ENCODE peak calls at places on chromosomes 2 and 18, in eight cellular contexts. C, L, R, U, I, P, M and Q are unnamed samples.

GRCh38 chr18:64380117-64380516 is 231.2 kb upstream of the LINC00305 start:
- DNase-seq in P (no peak), M (no peak), C (no peak), R (no peak), L (no peak), I (no peak), U (no peak), Q (no peak)

GRCh38 chr2:120765911-120766757 is 30.5 kb downstream of the GLI2 start:
- DNase-seq in M (peak), I (no peak), P (no peak), L (peak), U (peak), C (no peak), R (peak), Q (no peak)

GRCh38 chr2:219023045-219023605 is 18.2 kb downstream of the CFAP65 start:
- DNase-seq in L (no peak), U (no peak), C (no peak), R (no peak), I (no peak), P (no peak), M (no peak), Q (no peak)

GRCh38 chr2:109212836-109213563 is 84.0 kb downstream of the SH3RF3 start:
- DNase-seq in P (no peak), I (no peak), L (no peak), R (peak), C (no peak), U (no peak), M (no peak), Q (no peak)

GRCh38 chr2:218754201-218754600 is 27.7 kb upstream of the CYP27A1 start:
- DNase-seq in M (no peak), U (no peak), R (no peak), C (no peak), L (no peak), P (no peak), I (no peak), Q (no peak)

GRCh38 chr2:237408280-237408679 is 5.7 kb downstream of the COL6A3 start:
- DNase-seq in R (no peak), C (no peak), M (no peak), I (no peak), P (no peak), U (no peak), L (peak), Q (no peak)

GRCh38 chr2:3956892-3957291 is 253.5 kb downstream of the DCDC2C start:
- DNase-seq in L (no peak), P (no peak), U (no peak), M (no peak), C (no peak), R (no peak), I (no peak), Q (no peak)

GRCh38 chr2:151228847-151229497 is 32.7 kb downstream of the RBM43 start:
- DNase-seq in U (no peak), P (no peak), C (no peak), M (no peak), I (no peak), R (no peak), L (peak), Q (peak)

GRCh38 chr18:1929720-1930119 is 641.6 kb downstream of the METTL4 start:
- DNase-seq in C (no peak), U (no peak), I (no peak), M (no peak), R (no peak), P (no peak), L (no peak), Q (no peak)

GRCh38 chr2:83991992-83992391 is 467.1 kb downstream of the SUCLG1 start:
- DNase-seq in L (no peak), M (peak), P (no peak), I (no peak), C (no peak), U (no peak), R (no peak), Q (no peak)

GRCh38 chr2:215693269-215693998 is 257.6 kb upstream of the FN1 start:
- DNase-seq in R (no peak), U (peak), I (no peak), P (no peak), M (peak), L (peak), C (no peak), Q (no peak)

GRCh38 chr2:111102216-111102615 is 18.5 kb upstream of the BCL2L11 start:
- DNase-seq in R (no peak), I (no peak), L (no peak), C (no peak), U (no peak), M (no peak), P (no peak), Q (no peak)

GRCh38 chr18:36724591-36725001 is 104.2 kb downstream of the TPGS2 start:
- DNase-seq in M (no peak), R (no peak), P (no peak), L (peak), U (no peak), I (no peak), C (no peak), Q (no peak)

GRCh38 chr18:47260138-47260923 is 8.9 kb upstream of the SKOR2 start:
- DNase-seq in U (peak), M (no peak), R (no peak), C (no peak), L (peak), I (no peak), P (no peak), Q (no peak)

GRCh38 chr2:188245230-188245629 is 46.4 kb upstream of the GULP1 start:
- DNase-seq in I (no peak), U (no peak), L (no peak), P (no peak), R (no peak), M (no peak), C (no peak), Q (no peak)

GRCh38 chr2:112029164-112029563 is 25.9 kb upstream of the TMEM87B start:
- DNase-seq in C (no peak), I (no peak), M (no peak), P (no peak), U (no peak), L (no peak), R (no peak), Q (no peak)

GRCh38 chr2:238425979-238426567 is 654 bp upstream of the ASB1 start:
- DNase-seq in M (peak), L (peak), I (no peak), C (no peak), P (no peak), U (peak), R (no peak), Q (peak)

GRCh38 chr18:34697233-34697632 is 12.9 kb upstream of the DTNA start:
- DNase-seq in I (no peak), P (no peak), L (no peak), U (no peak), R (no peak), M (no peak), C (no peak), Q (peak)

GRCh38 chr18:59988098-59988706 is 88.4 kb downstream of the PMAIP1 start:
- DNase-seq in R (no peak), C (peak), L (peak), M (peak), U (peak), I (no peak), P (no peak), Q (peak)

GRCh38 chr2:113103958-113104627 is 23.3 kb upstream of the IL1RN start:
- DNase-seq in U (no peak), I (no peak), C (no peak), R (no peak), P (no peak), L (peak), M (no peak), Q (no peak)

GRCh38 chr2:10410001-10410671 is 38.0 kb downstream of the ODC1 start:
- DNase-seq in R (no peak), U (no peak), M (no peak), L (no peak), P (no peak), I (peak), C (no peak), Q (no peak)

GRCh38 chr2:146850746-146851145 is 994.1 kb upstream of the ACVR2A start:
- DNase-seq in C (no peak), M (no peak), U (no peak), R (no peak), L (no peak), P (no peak), I (no peak), Q (no peak)

GRCh38 chr2:132384491-132385186 is 32.0 kb upstream of the GPR39 start:
- DNase-seq in U (no peak), C (no peak), L (peak), R (no peak), M (no peak), P (no peak), I (no peak), Q (no peak)

GRCh38 chr18:39215920-39216319 is 1650.3 kb upstream of the CELF4 start:
- DNase-seq in U (no peak), L (no peak), R (no peak), P (no peak), I (no peak), C (no peak), M (no peak), Q (no peak)

GRCh38 chr2:15177103-15177502 is 384.0 kb downstream of the NBAS start:
- DNase-seq in U (peak), P (peak), L (no peak), M (peak), R (no peak), C (peak), I (no peak), Q (no peak)

GRCh38 chr2:49831698-49832367 is 677.5 kb upstream of the FSHR start:
- DNase-seq in L (no peak), P (no peak), I (no peak), U (no peak), C (no peak), R (no peak), M (peak), Q (no peak)

GRCh38 chr2:227780981-227781630 is 32.5 kb upstream of the CCL20 start:
- DNase-seq in U (no peak), L (no peak), R (no peak), I (no peak), M (no peak), C (no peak), P (no peak), Q (no peak)

GRCh38 chr2:240217431-240218301 is 77.2 kb upstream of the OTOS start:
- DNase-seq in U (no peak), R (peak), L (no peak), M (no peak), C (no peak), P (no peak), I (no peak), Q (no peak)

GRCh38 chr2:219230201-219230540 is 565 bp downstream of the ANKZF1 start:
- DNase-seq in U (no peak), M (no peak), R (peak), P (no peak), L (no peak), C (peak), I (peak), Q (peak)

GRCh38 chr2:43484323-43484930 is 111.4 kb downstream of the THADA start:
- DNase-seq in R (no peak), C (no peak), U (peak), P (no peak), L (peak), I (no peak), M (peak), Q (peak)

GRCh38 chr2:74278694-74279093 is 64.5 kb downstream of the SLC4A5 start:
- DNase-seq in C (no peak), L (no peak), M (no peak), P (no peak), R (no peak), U (no peak), I (no peak), Q (no peak)

GRCh38 chr2:200130762-200131166 is 175.4 kb downstream of the MAIP1 start:
- DNase-seq in R (no peak), M (peak), C (no peak), L (no peak), U (no peak), P (no peak), I (no peak), Q (no peak)

GRCh38 chr2:56483081-56483480 is 299.3 kb downstream of the CCDC85A start:
- DNase-seq in U (no peak), C (no peak), I (no peak), R (no peak), L (no peak), P (no peak), M (peak), Q (no peak)

GRCh38 chr2:89841476-89841840 is 1150.0 kb downstream of the RPIA start:
- DNase-seq in L (no peak), M (no peak), P (no peak), R (no peak), C (no peak), I (no peak), U (no peak), Q (no peak)

GRCh38 chr18:70037453-70038061 is 89.9 kb upstream of the CD226 start:
- DNase-seq in U (no peak), L (no peak), C (no peak), P (no peak), R (no peak), I (no peak), M (no peak), Q (no peak)

GRCh38 chr2:217851191-217852020 is 151.4 kb downstream of the TNS1 start:
- DNase-seq in U (no peak), I (no peak), P (no peak), C (no peak), L (peak), M (peak), R (peak), Q (no peak)